ENCODE peak calls at places on chromosomes 5 and 9, in eight cellular contexts. Q is bronchial epithelial cell, C is left ventricle myocardium inferior, E is cardiac fibroblast, N is HFF-Myc, I is GM12865, O is cardiac muscle cell, G is epithelial cell of esophagus. Z is an unnamed sample.

GRCh38 chr9:79053613-79054012 is 518.2 kb upstream of the TLE4 start:
- DNase-seq in Q (peak; percentile 84), C (no peak), E (no peak), N (no peak), I (peak; percentile 28), O (no peak), G (peak; percentile 65), Z (no peak)

GRCh38 chr9:123335227-123335985 is 20.6 kb upstream of the CRB2 start:
- DNase-seq in Q (peak; percentile 44), C (no peak), E (peak; percentile 73), N (peak; percentile 24), I (no peak), O (peak; percentile 76), G (peak; percentile 57), Z (peak; percentile 28)

GRCh38 chr5:61416410-61416809 is 84.4 kb downstream of the ZSWIM6 start:
- DNase-seq in Q (peak; percentile 25), C (no peak), E (no peak), N (no peak), I (no peak), O (no peak), G (peak; percentile 12), Z (no peak)

GRCh38 chr5:38603691-38604090 is 47.2 kb upstream of the LIFR start:
- DNase-seq in Q (no peak), C (no peak), E (no peak), N (no peak), I (no peak), O (peak; percentile 41), G (no peak), Z (no peak)

GRCh38 chr9:75644649-75645048 is 245.8 kb upstream of the PCSK5 start:
- DNase-seq in Q (no peak), C (no peak), E (no peak), N (no peak), I (no peak), O (no peak), G (no peak), Z (no peak)

GRCh38 chr9:76592105-76593010 is 133.4 kb downstream of the GCNT1 start:
- DNase-seq in Q (no peak), C (no peak), E (peak; percentile 42), N (no peak), I (no peak), O (peak; percentile 75), G (no peak), Z (no peak)

GRCh38 chr9:107625383-107625984 is 135.9 kb upstream of the KLF4 start:
- DNase-seq in Q (no peak), C (no peak), E (no peak), N (no peak), I (no peak), O (no peak), G (no peak), Z (no peak)

GRCh38 chr9:88521308-88521707 is 13.7 kb upstream of the NXNL2 start:
- DNase-seq in Q (no peak), C (no peak), E (no peak), N (no peak), I (no peak), O (no peak), G (no peak), Z (no peak)

GRCh38 chr5:68374770-68375518 is 159.4 kb downstream of the PIK3R1 start:
- DNase-seq in Q (peak; percentile 11), C (no peak), E (peak; percentile 47), N (no peak), I (peak; percentile 38), O (peak; percentile 24), G (no peak), Z (no peak)

GRCh38 chr5:71838286-71838685 is 119.2 kb downstream of the CARTPT start:
- DNase-seq in Q (no peak), C (no peak), E (no peak), N (no peak), I (no peak), O (no peak), G (no peak), Z (no peak)

GRCh38 chr5:147098233-147098790 is 136.5 kb upstream of the STK32A start:
- DNase-seq in Q (peak; percentile 56), C (no peak), E (peak; percentile 62), N (no peak), I (peak; percentile 46), O (peak; percentile 66), G (peak; percentile 39), Z (peak; percentile 3)

GRCh38 chr5:170310187-170310586 is 12.6 kb upstream of the LCP2 start:
- DNase-seq in Q (no peak), C (no peak), E (no peak), N (no peak), I (no peak), O (no peak), G (no peak), Z (no peak)

GRCh38 chr5:177473461-177473991 is at the start of gene DBN1:
- DNase-seq in Q (no peak), C (peak; percentile 63), E (peak; percentile 66), N (no peak), I (no peak), O (peak; percentile 72), G (no peak), Z (no peak)

DNA sequence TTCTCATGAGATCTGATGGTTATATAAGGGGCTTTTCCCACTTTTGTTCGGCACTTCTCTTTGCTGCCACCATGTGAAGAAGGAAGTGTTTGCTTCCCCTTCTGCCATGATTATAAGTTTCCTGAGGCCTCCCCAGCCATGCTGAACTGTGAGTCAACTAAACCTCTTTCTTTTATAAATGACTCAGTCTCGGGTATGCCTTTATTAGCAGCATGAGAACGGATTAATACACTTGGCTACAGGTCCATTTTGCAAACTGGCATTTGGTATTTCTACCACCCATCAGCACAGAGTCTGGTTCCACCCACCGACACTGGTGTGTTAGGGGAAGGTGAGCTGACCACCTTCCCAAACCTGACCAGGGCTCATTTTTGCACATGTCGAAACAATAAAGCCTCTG is 47.9 kb upstream of the RARS1 start:
- DNase-seq in Q (peak; percentile 7), C (no peak), E (no peak), N (no peak), I (no peak), O (no peak), G (peak; percentile 18), Z (no peak)
- TF ChIP-seq CTCF in Q (no peak), C (no peak), E (no peak), N (no peak), I (no peak), O (no peak), G (no peak), Z (no peak)

GRCh38 chr5:140806834-140807775 is at the start of gene PCDHA4:
- DNase-seq in Q (no peak), C (no peak), E (peak; percentile 6), N (no peak), I (no peak), O (peak; percentile 6), G (no peak), Z (no peak)
- TF ChIP-seq CTCF in Q (peak; percentile 27), C (peak; percentile 47), E (peak; percentile 37), N (peak; percentile 48), I (no peak), O (peak; percentile 26), G (peak; percentile 4), Z (peak; percentile 15)

GRCh38 chr5:28580616-28581015 is 1542.2 kb upstream of the CDH9 start:
- DNase-seq in Q (peak; percentile 52), C (no peak), E (peak; percentile 57), N (no peak), I (no peak), O (peak; percentile 72), G (peak; percentile 59), Z (no peak)

GRCh38 chr5:28575368-28575767 is 1537.0 kb upstream of the CDH9 start:
- DNase-seq in Q (no peak), C (no peak), E (no peak), N (no peak), I (no peak), O (no peak), G (no peak), Z (no peak)

GRCh38 chr5:28574616-28575015 is 1536.2 kb upstream of the CDH9 start:
- DNase-seq in Q (no peak), C (no peak), E (no peak), N (no peak), I (no peak), O (no peak), G (no peak), Z (no peak)

DNA sequence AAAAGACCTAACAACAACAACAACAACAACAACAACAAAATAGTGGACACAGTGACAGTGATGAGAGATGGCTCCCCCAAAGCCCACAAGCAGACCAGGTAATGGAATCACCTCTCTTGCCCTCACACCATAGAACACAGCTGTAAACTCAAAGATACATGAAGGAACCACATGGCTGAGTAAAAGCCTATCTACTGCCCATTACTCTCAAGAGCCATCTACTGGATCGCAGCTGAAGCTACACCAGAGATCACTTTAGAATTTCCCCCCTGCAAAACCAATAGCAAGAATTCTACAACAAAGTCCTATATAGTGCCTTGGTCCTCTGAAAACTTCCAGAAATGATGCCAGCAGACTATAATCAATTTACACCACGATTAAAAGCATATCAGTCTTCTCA is 1537.6 kb upstream of the CDH9 start:
- DNase-seq in Q (peak; percentile 21), C (no peak), E (peak; percentile 38), N (no peak), I (no peak), O (peak; percentile 29), G (peak; percentile 52), Z (no peak)
- TF ChIP-seq CTCF in Q (peak; percentile 46), C (no peak), E (peak; percentile 36), N (no peak), I (no peak), O (peak; percentile 37), G (peak; percentile 78), Z (no peak)

DNA sequence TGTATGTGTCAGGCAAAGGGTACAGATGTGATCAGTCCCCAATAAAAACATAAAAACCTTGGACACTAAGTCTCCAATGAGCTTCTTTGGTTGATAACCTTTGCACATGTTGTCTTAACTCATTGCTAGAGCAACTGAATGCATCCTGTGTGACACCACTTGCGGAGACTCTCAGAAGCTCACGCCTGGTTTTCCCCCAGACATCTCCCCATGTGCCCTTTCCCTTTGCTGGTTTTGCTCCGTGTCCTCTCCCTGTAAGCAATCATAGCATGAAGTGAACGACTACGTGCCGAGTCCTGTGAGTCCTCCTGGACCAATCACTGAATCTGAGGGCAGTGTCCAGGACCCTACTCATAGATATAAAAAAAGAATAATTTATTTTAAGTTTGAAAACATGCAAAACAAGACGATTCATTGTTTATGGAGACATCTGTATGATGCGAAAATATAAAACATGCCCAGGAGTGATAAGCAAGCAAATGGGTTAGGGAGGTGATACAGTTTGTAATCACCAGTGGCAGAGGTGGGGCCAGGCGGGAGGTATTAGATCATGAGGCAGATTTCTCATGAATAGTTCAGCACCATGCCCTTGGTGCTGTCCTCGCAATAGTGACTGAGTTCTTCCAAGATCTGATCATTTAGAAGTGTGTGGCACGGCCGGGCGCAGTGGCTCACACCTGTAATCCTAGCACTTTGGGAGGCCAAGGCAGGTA is 115.5 kb downstream of the MED10 start:
- DNase-seq in Q (no peak), C (no peak), E (no peak), N (no peak), I (no peak), O (no peak), G (no peak), Z (no peak)
- TF ChIP-seq CTCF in Q (no peak), C (no peak), E (no peak), N (no peak), I (no peak), O (no peak), G (no peak), Z (no peak)

Z was measured in AG09319.